ENCODE peak calls at places on chromosome 11, in eight cellular contexts. Y is Ammon's horn; M is NCI-H1417; O is stromal cell of bone marrow; X is COR-L47; D is central memory CD8-positive, alpha-beta T cell; P is left colon; A is right atrium auricular region. L is an unnamed sample.

GRCh38 chr11:96341237-96342130 is 1.5 kb downstream of the MAML2 start:
- DNase-seq in Y (peak), M (no peak), O (peak), X (no peak), D (peak), P (peak), A (peak), L (peak)

GRCh38 chr11:116224154-116224888 is 548.5 kb downstream of the BUD13 start:
- DNase-seq in Y (peak), M (peak), O (peak), X (peak), D (peak), P (peak), A (no peak), L (peak)

GRCh38 chr11:125156346-125156745 is 8.2 kb upstream of the PKNOX2 start:
- DNase-seq in Y (no peak), M (no peak), O (no peak), X (no peak), D (no peak), P (no peak), A (no peak), L (no peak)

GRCh38 chr11:3010004-3010403 is 17.9 kb upstream of the NAP1L4 start:
- DNase-seq in Y (no peak), M (no peak), O (no peak), X (no peak), D (no peak), P (no peak), A (no peak), L (no peak)

GRCh38 chr11:100777736-100778135 is 90.6 kb downstream of the ARHGAP42 start:
- DNase-seq in Y (no peak), M (no peak), O (no peak), X (no peak), D (no peak), P (no peak), A (no peak), L (peak)

GRCh38 chr11:59255281-59255680 is 42.6 kb upstream of the MPEG1 start:
- DNase-seq in Y (no peak), M (no peak), O (no peak), X (no peak), D (no peak), P (no peak), A (no peak), L (no peak)

GRCh38 chr11:8722156-8722555 is 39.6 kb downstream of the RPL27A start:
- DNase-seq in Y (no peak), M (no peak), O (no peak), X (no peak), D (no peak), P (no peak), A (no peak), L (peak)

GRCh38 chr11:126963603-126964353 is 36.8 kb downstream of the KIRREL3 start:
- DNase-seq in Y (no peak), M (no peak), O (no peak), X (no peak), D (no peak), P (no peak), A (no peak), L (peak)

GRCh38 chr11:65797711-65798110 is 10.8 kb downstream of the OVOL1 start:
- DNase-seq in Y (no peak), M (no peak), O (no peak), X (no peak), D (no peak), P (no peak), A (no peak), L (no peak)

GRCh38 chr11:46248270-46249102 is 29.0 kb upstream of the CREB3L1 start:
- DNase-seq in Y (no peak), M (no peak), O (peak), X (no peak), D (no peak), P (no peak), A (no peak), L (no peak)

GRCh38 chr11:128624269-128625170 is 37.2 kb upstream of the ETS1 start:
- DNase-seq in Y (no peak), M (no peak), O (no peak), X (no peak), D (peak), P (peak), A (no peak), L (no peak)

GRCh38 chr11:86637976-86638375 is 34.4 kb downstream of the ME3 start:
- DNase-seq in Y (no peak), M (no peak), O (no peak), X (no peak), D (no peak), P (no peak), A (no peak), L (no peak)

GRCh38 chr11:72179804-72180396 is 12.0 kb upstream of the FOLR1 start:
- DNase-seq in Y (no peak), M (no peak), O (peak), X (no peak), D (no peak), P (no peak), A (no peak), L (no peak)

GRCh38 chr11:2762451-2762850 is 62.7 kb upstream of the KCNQ1OT1 start:
- DNase-seq in Y (no peak), M (no peak), O (no peak), X (no peak), D (peak), P (no peak), A (peak), L (peak)

GRCh38 chr11:108562746-108563581 is 30.6 kb downstream of the EXPH5 start:
- DNase-seq in Y (no peak), M (no peak), O (no peak), X (no peak), D (no peak), P (no peak), A (no peak), L (no peak)

GRCh38 chr11:78253797-78254196 is 65.1 kb downstream of the USP35 start:
- DNase-seq in Y (no peak), M (no peak), O (no peak), X (no peak), D (no peak), P (no peak), A (no peak), L (no peak)

GRCh38 chr11:67379061-67380058 is 6.0 kb upstream of the CLCF1 start:
- DNase-seq in Y (no peak), M (no peak), O (peak), X (no peak), D (no peak), P (no peak), A (no peak), L (no peak)

GRCh38 chr11:120119121-120119520 is 18.8 kb downstream of the TRIM29 start:
- DNase-seq in Y (no peak), M (no peak), O (no peak), X (no peak), D (no peak), P (no peak), A (no peak), L (no peak)

GRCh38 chr11:48064306-48064705 is 83.9 kb downstream of the PTPRJ start:
- DNase-seq in Y (no peak), M (no peak), O (no peak), X (no peak), D (no peak), P (no peak), A (no peak), L (no peak)

GRCh38 chr11:69161117-69161407 is 5.3 kb downstream of the SMIM38 start:
- DNase-seq in Y (no peak), M (no peak), O (no peak), X (no peak), D (no peak), P (no peak), A (no peak), L (no peak)

GRCh38 chr11:90243534-90243933 is 20.7 kb upstream of the CHORDC1 start:
- DNase-seq in Y (no peak), M (peak), O (no peak), X (peak), D (no peak), P (no peak), A (no peak), L (no peak)

GRCh38 chr11:134599180-134599810 is 187.3 kb upstream of the B3GAT1 start:
- DNase-seq in Y (no peak), M (no peak), O (no peak), X (no peak), D (no peak), P (no peak), A (peak), L (no peak)

GRCh38 chr11:88414385-88414861 is 76.9 kb upstream of the CTSC start:
- DNase-seq in Y (peak), M (peak), O (no peak), X (peak), D (no peak), P (peak), A (no peak), L (peak)

GRCh38 chr11:31808721-31809542 is 2.2 kb downstream of the PAX6 start:
- DNase-seq in Y (no peak), M (peak), O (no peak), X (no peak), D (no peak), P (no peak), A (no peak), L (no peak)

GRCh38 chr11:5605849-5606248 is 9.4 kb downstream of the TRIM6 start:
- DNase-seq in Y (no peak), M (no peak), O (peak), X (no peak), D (no peak), P (no peak), A (no peak), L (no peak)

GRCh38 chr11:95095858-95096587 is 6.4 kb downstream of the ENDOD1 start:
- DNase-seq in Y (no peak), M (peak), O (no peak), X (no peak), D (no peak), P (no peak), A (no peak), L (no peak)

GRCh38 chr11:40129276-40129675 is 1330.2 kb downstream of the LRRC4C start:
- DNase-seq in Y (peak), M (peak), O (no peak), X (no peak), D (no peak), P (no peak), A (no peak), L (no peak)

GRCh38 chr11:69744435-69744834 is 30.7 kb downstream of the FGF4 start:
- DNase-seq in Y (no peak), M (no peak), O (peak), X (no peak), D (no peak), P (no peak), A (no peak), L (no peak)

GRCh38 chr11:79434263-79434662 is 6.6 kb downstream of the TENM4 start:
- DNase-seq in Y (no peak), M (no peak), O (no peak), X (no peak), D (no peak), P (no peak), A (no peak), L (no peak)

GRCh38 chr11:109994896-109995295 is 98.3 kb upstream of the ZC3H12C start:
- DNase-seq in Y (no peak), M (no peak), O (no peak), X (no peak), D (no peak), P (no peak), A (no peak), L (no peak)

GRCh38 chr11:47566166-47566546 is 757 bp downstream of the PTPMT1 start:
- DNase-seq in Y (no peak), M (no peak), O (no peak), X (no peak), D (no peak), P (peak), A (no peak), L (no peak)

GRCh38 chr11:85431319-85431718 is 195.8 kb downstream of the DLG2 start:
- DNase-seq in Y (no peak), M (no peak), O (no peak), X (no peak), D (no peak), P (no peak), A (no peak), L (no peak)

GRCh38 chr11:76752321-76753175 is 30.6 kb upstream of the TSKU start:
- DNase-seq in Y (no peak), M (no peak), O (peak), X (no peak), D (no peak), P (peak), A (peak), L (peak)

GRCh38 chr11:129611661-129612566 is 203.7 kb upstream of the TMEM45B start:
- DNase-seq in Y (no peak), M (peak), O (no peak), X (no peak), D (no peak), P (no peak), A (no peak), L (no peak)

GRCh38 chr11:15710593-15711260 is 596.0 kb downstream of the INSC start:
- DNase-seq in Y (no peak), M (no peak), O (no peak), X (no peak), D (no peak), P (no peak), A (no peak), L (no peak)

GRCh38 chr11:126083829-126084607 is 21.4 kb upstream of the CDON start:
- DNase-seq in Y (no peak), M (no peak), O (no peak), X (no peak), D (no peak), P (no peak), A (no peak), L (no peak)

GRCh38 chr11:43505171-43505570 is 146.5 kb downstream of the TTC17 start:
- DNase-seq in Y (no peak), M (no peak), O (no peak), X (no peak), D (no peak), P (no peak), A (no peak), L (no peak)

GRCh38 chr11:128424271-128424709 is 163.1 kb downstream of the ETS1 start:
- DNase-seq in Y (peak), M (no peak), O (no peak), X (no peak), D (no peak), P (peak), A (peak), L (peak)

GRCh38 chr11:123065634-123066033 is 3.7 kb upstream of the HSPA8 start:
- DNase-seq in Y (no peak), M (no peak), O (peak), X (no peak), D (no peak), P (no peak), A (no peak), L (no peak)

L was measured in colonic mucosa.